ENCODE peak calls at places on chromosomes 16 and 17, in four cellular contexts. One of them, this sample, is unnamed.
A peak's percentile ranks its signal among the peaks of the same experiment; 100 is the strongest.

GRCh38 chr17:13518271-13519000 is 83.3 kb downstream of the HS3ST3A1 start:
- DNase-seq in A549: no peak
- DNase-seq in DND-41: no peak
- DNase-seq in IMR-90: peak; percentile 89
- DNase-seq in this sample: no peak

GRCh38 chr16:81567987-81568748 is 123.6 kb downstream of the CMIP start:
- DNase-seq in A549: peak; percentile 60
- DNase-seq in DND-41: no peak
- DNase-seq in IMR-90: peak; percentile 43
- DNase-seq in this sample: peak; percentile 78

GRCh38 chr17:79022507-79022991 is 1.4 kb upstream of the C1QTNF1 start:
- DNase-seq in A549: no peak
- DNase-seq in DND-41: no peak
- DNase-seq in IMR-90: no peak
- DNase-seq in this sample: no peak

GRCh38 chr16:56469748-56470147 is 18.4 kb downstream of the OGFOD1 start:
- DNase-seq in A549: no peak
- DNase-seq in DND-41: no peak
- DNase-seq in IMR-90: no peak
- DNase-seq in this sample: peak; percentile 37

GRCh38 chr17:46842835-46843234 is 8.5 kb upstream of the WNT9B start:
- DNase-seq in A549: peak; percentile 49
- DNase-seq in DND-41: peak; percentile 13
- DNase-seq in IMR-90: no peak
- DNase-seq in this sample: peak; percentile 47

GRCh38 chr16:54936979-54937672 is 6.5 kb downstream of the IRX5 start:
- DNase-seq in A549: peak; percentile 54
- DNase-seq in DND-41: no peak
- DNase-seq in IMR-90: no peak
- DNase-seq in this sample: no peak

GRCh38 chr17:39110435-39111136 is 40.9 kb downstream of the PLXDC1 start:
- DNase-seq in A549: no peak
- DNase-seq in DND-41: no peak
- DNase-seq in IMR-90: no peak
- DNase-seq in this sample: no peak

GRCh38 chr17:66021757-66022156 is 170.2 kb downstream of the CEP112 start:
- DNase-seq in A549: no peak
- DNase-seq in DND-41: no peak
- DNase-seq in IMR-90: no peak
- DNase-seq in this sample: peak; percentile 4

GRCh38 chr16:66751135-66751991 is at the start of gene DYNC1LI2:
- DNase-seq in A549: peak; percentile 73
- DNase-seq in DND-41: peak; percentile 82
- DNase-seq in IMR-90: peak; percentile 58
- DNase-seq in this sample: peak; percentile 74

GRCh38 chr16:79599837-79600635 is 501 bp downstream of the MAF start:
- DNase-seq in A549: peak; percentile 49
- DNase-seq in DND-41: peak; percentile 52
- DNase-seq in IMR-90: no peak
- DNase-seq in this sample: no peak

GRCh38 chr17:58337126-58337599 is 8.6 kb upstream of the TSPOAP1 start:
- DNase-seq in A549: no peak
- DNase-seq in DND-41: peak; percentile 83
- DNase-seq in IMR-90: peak; percentile 27
- DNase-seq in this sample: no peak

GRCh38 chr17:13587487-13588338 is 14.0 kb downstream of the HS3ST3A1 start:
- DNase-seq in A549: no peak
- DNase-seq in DND-41: no peak
- DNase-seq in IMR-90: peak; percentile 55
- DNase-seq in this sample: no peak

GRCh38 chr17:76132574-76133338 is 8.3 kb downstream of the FOXJ1 start:
- DNase-seq in A549: no peak
- DNase-seq in DND-41: no peak
- DNase-seq in IMR-90: no peak
- DNase-seq in this sample: peak; percentile 84

GRCh38 chr17:43714338-43715149 is 44.0 kb downstream of the SOST start:
- DNase-seq in A549: no peak
- DNase-seq in DND-41: no peak
- DNase-seq in IMR-90: peak; percentile 53
- DNase-seq in this sample: peak; percentile 60

GRCh38 chr16:88629835-88630234 is 8.5 kb upstream of the IL17C start:
- DNase-seq in A549: no peak
- DNase-seq in DND-41: no peak
- DNase-seq in IMR-90: no peak
- DNase-seq in this sample: no peak

GRCh38 chr17:321386-321941 is 31.1 kb downstream of the RPH3AL start:
- DNase-seq in A549: no peak
- DNase-seq in DND-41: no peak
- DNase-seq in IMR-90: no peak
- DNase-seq in this sample: no peak

GRCh38 chr16:89050119-89050867 is 43.4 kb upstream of the ACSF3 start:
- DNase-seq in A549: no peak
- DNase-seq in DND-41: no peak
- DNase-seq in IMR-90: no peak
- DNase-seq in this sample: no peak

GRCh38 chr17:57537524-57538410 is 207.3 kb downstream of the CCDC182 start:
- DNase-seq in A549: no peak
- DNase-seq in DND-41: peak; percentile 78
- DNase-seq in IMR-90: no peak
- DNase-seq in this sample: no peak

GRCh38 chr16:88600539-88600896 is 30.3 kb downstream of the ZC3H18 start:
- DNase-seq in A549: no peak
- DNase-seq in DND-41: no peak
- DNase-seq in IMR-90: no peak
- DNase-seq in this sample: no peak

GRCh38 chr17:62147284-62147683 is 82.2 kb upstream of the MED13 start:
- DNase-seq in A549: no peak
- DNase-seq in DND-41: no peak
- DNase-seq in IMR-90: no peak
- DNase-seq in this sample: no peak

GRCh38 chr16:1996175-1996574 is 6.4 kb downstream of the SYNGR3 start:
- DNase-seq in A549: no peak
- DNase-seq in DND-41: no peak
- DNase-seq in IMR-90: no peak
- DNase-seq in this sample: no peak

GRCh38 chr16:67269766-67270165 is 9.6 kb upstream of the PLEKHG4 start:
- DNase-seq in A549: no peak
- DNase-seq in DND-41: no peak
- DNase-seq in IMR-90: no peak
- DNase-seq in this sample: no peak

GRCh38 chr16:85146532-85146797 is 34.2 kb upstream of the CIBAR2 start:
- DNase-seq in A549: no peak
- DNase-seq in DND-41: no peak
- DNase-seq in IMR-90: no peak
- DNase-seq in this sample: no peak

GRCh38 chr17:40540448-40540847 is 24.8 kb downstream of the CCR7 start:
- DNase-seq in A549: no peak
- DNase-seq in DND-41: peak; percentile 68
- DNase-seq in IMR-90: no peak
- DNase-seq in this sample: no peak

GRCh38 chr16:87324411-87325275 is 7.5 kb upstream of the C16orf95 start:
- DNase-seq in A549: peak; percentile 19
- DNase-seq in DND-41: peak; percentile 60
- DNase-seq in IMR-90: peak; percentile 10
- DNase-seq in this sample: peak; percentile 21

GRCh38 chr17:41810659-41811548 is 845 bp downstream of the P3H4 start:
- DNase-seq in A549: no peak
- DNase-seq in DND-41: no peak
- DNase-seq in IMR-90: no peak
- DNase-seq in this sample: no peak

GRCh38 chr17:41813699-41814124 is 908 bp downstream of the FKBP10 start:
- DNase-seq in A549: no peak
- DNase-seq in DND-41: no peak
- DNase-seq in IMR-90: no peak
- DNase-seq in this sample: no peak

GRCh38 chr17:41813039-41813680 is 356 bp downstream of the FKBP10 start:
- DNase-seq in A549: no peak
- DNase-seq in DND-41: no peak
- DNase-seq in IMR-90: no peak
- DNase-seq in this sample: no peak

GRCh38 chr17:41811549-41812175 is at the start of gene P3H4:
- DNase-seq in A549: peak; percentile 87
- DNase-seq in DND-41: peak; percentile 56
- DNase-seq in IMR-90: peak; percentile 80
- DNase-seq in this sample: peak; percentile 70

DNA sequence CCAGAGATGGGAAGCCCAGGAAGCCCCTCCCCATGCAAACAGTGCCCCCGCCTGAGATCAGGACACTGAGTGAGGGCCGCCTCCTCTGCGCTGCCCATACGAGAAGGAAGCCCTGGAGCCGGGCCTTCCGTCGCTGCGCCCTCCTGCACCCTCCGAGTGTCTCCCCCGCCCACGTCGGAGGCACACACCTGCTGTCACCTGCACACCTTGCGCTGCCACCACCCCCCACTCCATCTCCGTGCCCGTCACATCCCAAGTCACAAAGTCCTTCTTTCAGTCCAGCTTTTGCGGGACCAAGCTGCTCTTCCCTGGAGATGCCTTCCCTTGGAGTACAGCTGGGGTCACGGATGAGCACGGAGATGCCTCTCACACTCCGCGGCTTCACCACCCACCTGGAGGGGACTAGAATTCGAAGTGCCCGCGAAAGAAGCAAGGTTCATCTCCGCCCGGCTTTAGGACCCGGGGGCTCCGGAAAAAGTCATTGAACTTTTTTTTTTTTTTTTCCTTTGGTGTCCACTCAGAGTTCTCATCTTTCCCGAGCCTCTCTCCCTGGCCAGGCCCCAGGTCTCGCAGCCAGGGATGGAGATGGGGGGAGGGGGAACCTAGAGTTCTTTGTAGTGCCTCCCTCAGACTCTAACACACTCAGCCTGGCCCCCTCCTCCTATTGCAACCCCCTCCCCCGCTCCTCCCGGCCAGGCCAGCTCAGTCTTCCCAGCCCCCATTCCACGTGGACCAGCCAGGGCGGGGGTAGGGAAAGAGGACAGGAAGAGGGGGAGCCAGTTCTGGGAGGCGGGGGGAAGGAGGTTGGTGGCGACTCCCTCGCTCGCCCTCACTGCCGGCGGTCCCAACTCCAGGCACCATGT is at the start of gene FKBP10:
- DNase-seq in A549: peak; percentile 88
- DNase-seq in DND-41: no peak
- DNase-seq in IMR-90: peak; percentile 92
- DNase-seq in this sample: peak; percentile 68
- H3K27ac ChIP-seq in A549: peak within 1 kb of the TSS; percentile 97
- H3K27ac ChIP-seq in DND-41: no peak within 1 kb of the TSS
- H3K27ac ChIP-seq in IMR-90: peak within 1 kb of the TSS; percentile 93
- H3K27ac ChIP-seq in this sample: peak within 1 kb of the TSS; percentile 65

DNA sequence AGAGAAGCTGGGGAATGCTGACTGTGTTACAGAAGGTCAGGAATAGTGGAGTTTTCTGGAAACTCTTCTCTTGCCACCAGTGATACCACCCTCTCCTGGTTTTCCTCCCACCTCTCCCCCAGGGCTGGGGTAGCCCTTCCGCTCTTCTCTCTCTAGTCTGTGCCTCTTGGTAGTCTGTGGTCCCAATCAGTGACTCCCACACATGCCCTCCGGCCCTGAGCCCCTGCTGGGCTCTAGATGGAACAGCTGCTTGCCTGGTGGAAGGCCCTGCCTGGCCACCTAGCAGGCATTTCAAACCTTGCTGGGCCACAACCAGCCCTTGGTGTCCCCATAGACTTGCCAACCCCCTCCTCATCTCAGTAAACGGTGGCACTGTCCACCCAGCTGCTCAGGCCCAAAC is 15.2 kb upstream of the MTSS2 start:
- DNase-seq in A549: no peak
- DNase-seq in DND-41: no peak
- DNase-seq in IMR-90: no peak
- DNase-seq in this sample: no peak
- H3K4me1 ChIP-seq in A549: peaks cover 68% of the 10 kb centered on the region
- H3K4me1 ChIP-seq in DND-41: no peaks in the 10 kb centered on the region
- H3K4me1 ChIP-seq in IMR-90: peaks cover 52% of the 10 kb centered on the region
- H3K4me1 ChIP-seq in this sample: peaks cover 16% of the 10 kb centered on the region

DNA sequence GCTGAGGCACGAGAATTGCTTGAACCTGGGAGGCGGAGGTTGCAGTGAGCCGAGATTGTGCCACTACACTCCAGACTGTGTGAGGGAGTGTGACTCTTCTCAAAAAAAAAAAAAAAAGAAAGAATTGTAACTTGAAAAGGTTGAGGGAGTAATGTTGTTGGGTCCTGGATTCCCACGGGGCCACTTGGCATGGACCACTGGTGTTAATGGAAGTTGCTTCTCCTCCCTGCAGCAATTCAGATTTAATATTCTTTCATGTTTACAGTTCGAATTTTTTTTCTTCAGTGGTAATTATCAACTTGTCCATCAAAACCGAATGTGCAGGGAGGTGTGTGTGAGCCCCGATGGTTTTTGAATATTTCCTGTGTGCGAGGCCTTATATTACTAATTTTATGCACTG is 7.2 kb downstream of the EPN2 start:
- DNase-seq in A549: no peak
- DNase-seq in DND-41: no peak
- DNase-seq in IMR-90: no peak
- DNase-seq in this sample: no peak
- H3K27ac ChIP-seq in A549: no peak overlapping the region
- H3K27ac ChIP-seq in DND-41: no peak overlapping the region
- H3K27ac ChIP-seq in IMR-90: no peak overlapping the region
- H3K27ac ChIP-seq in this sample: no peak overlapping the region

GRCh38 chr16:82633964-82634600 is 7.3 kb downstream of the CDH13 start:
- DNase-seq in A549: no peak
- DNase-seq in DND-41: no peak
- DNase-seq in IMR-90: peak; percentile 46
- DNase-seq in this sample: peak; percentile 25
- H3K4me1 ChIP-seq in A549: peaks cover 9% of the 10 kb centered on the region
- H3K4me1 ChIP-seq in DND-41: no peaks in the 10 kb centered on the region
- H3K4me1 ChIP-seq in IMR-90: peaks cover 25% of the 10 kb centered on the region
- H3K4me1 ChIP-seq in this sample: peaks cover 47% of the 10 kb centered on the region

DNA sequence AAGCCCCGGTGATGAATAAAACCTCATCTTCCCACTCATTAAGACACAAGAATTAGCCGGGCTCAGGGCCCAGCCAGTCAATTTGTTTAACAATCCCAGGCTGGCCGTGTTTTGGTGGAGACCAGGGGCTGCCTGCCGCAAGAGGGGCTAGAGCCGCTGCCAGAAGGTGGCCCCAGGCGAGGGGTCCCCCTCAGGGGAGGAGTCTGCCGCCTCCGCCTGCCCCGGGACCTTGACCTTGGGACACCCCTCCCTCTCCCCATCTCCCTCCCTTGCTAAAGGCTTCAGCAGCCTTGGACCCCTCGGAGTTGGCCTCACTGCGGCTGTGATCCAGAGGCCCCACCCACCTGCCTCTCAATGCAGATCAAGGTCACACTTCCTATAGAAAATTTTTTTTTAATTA is 22.9 kb upstream of the SLC38A10 start:
- DNase-seq in A549: no peak
- DNase-seq in DND-41: no peak
- DNase-seq in IMR-90: no peak
- DNase-seq in this sample: no peak
- H3K27ac ChIP-seq in A549: no peak overlapping the region
- H3K27ac ChIP-seq in DND-41: no peak overlapping the region
- H3K27ac ChIP-seq in IMR-90: no peak overlapping the region
- H3K27ac ChIP-seq in this sample: no peak overlapping the region